ENCODE peak calls at places on chromosomes 12 and 14, in seven cellular contexts. V is HEK293T, B is HTR-8/SVneo, H is NB4, T is nephron progenitor cell, O is anterior cingulate cortex, W is T-cell. L is an unnamed sample.

GRCh38 chr14:95664046-95664445 is 22.2 kb upstream of the TCL1B start:
- DNase-seq in B (no peak), H (no peak), O (peak), T (no peak), W (no peak), V (no peak), L (no peak)

GRCh38 chr12:6297170-6297569 is 13.3 kb upstream of the PLEKHG6 start:
- DNase-seq in H (no peak), V (no peak), W (no peak), T (no peak), B (no peak), O (no peak), L (no peak)

GRCh38 chr12:121799175-121799841 is 4.5 kb upstream of the SETD1B start:
- DNase-seq in O (no peak), V (peak), T (peak), H (peak), B (peak), W (peak), L (peak)

GRCh38 chr14:76765461-76765931 is 4.2 kb downstream of the VASH1 start:
- DNase-seq in B (no peak), T (no peak), V (no peak), H (no peak), W (no peak), O (no peak), L (no peak)

GRCh38 chr12:130879212-130879686 is 7.4 kb downstream of the RAN start:
- DNase-seq in W (no peak), T (no peak), O (no peak), B (no peak), H (peak), V (no peak), L (no peak)

GRCh38 chr14:54814076-54814475 is 88.5 kb downstream of the GCH1 start:
- DNase-seq in H (peak), V (no peak), O (no peak), B (no peak), T (no peak), W (no peak), L (no peak)

GRCh38 chr12:25364529-25365339 is 114.0 kb upstream of the KRAS start:
- DNase-seq in B (no peak), O (no peak), W (no peak), T (no peak), V (no peak), H (no peak), L (no peak)

GRCh38 chr14:103311171-103311997 is 22.7 kb upstream of the EIF5 start:
- DNase-seq in H (no peak), W (no peak), B (no peak), T (no peak), O (no peak), V (no peak), L (no peak)

GRCh38 chr14:99001241-99001640 is 270.8 kb downstream of the BCL11B start:
- DNase-seq in W (no peak), V (no peak), B (no peak), H (peak), O (no peak), T (no peak), L (no peak)

GRCh38 chr12:46487567-46488131 is 115.1 kb upstream of the SLC38A2 start:
- DNase-seq in T (no peak), H (peak), V (no peak), O (no peak), W (no peak), B (no peak), L (no peak)

L was measured in activated B cell treated with CpG ODN at 0.5 μM for 24 hours.